ENCODE peak calls at places on chromosomes 4 and X, in nine cellular contexts. K is cardiac fibroblast; X is CD4-positive, alpha-beta T cell; F is GM13976; B is GM10248; Z is gastrocnemius medialis; I is fibroblast of lung; V is CD8-positive, alpha-beta T cell; W is uterus. H is an unnamed sample.

GRCh38 chr4:8600266-8600665 is 7.7 kb downstream of the CPZ start:
- DNase-seq in V (no peak), K (no peak), F (no peak), B (no peak), W (no peak), Z (no peak), I (no peak), X (no peak), H (no peak)

GRCh38 chr4:146957252-146957651 is 11.6 kb upstream of the TTC29 start:
- DNase-seq in W (no peak), K (peak), F (no peak), B (no peak), Z (no peak), X (no peak), I (peak), V (no peak), H (no peak)

GRCh38 chrX:24506082-24506481 is 41.0 kb downstream of the PDK3 start:
- DNase-seq in F (peak), X (no peak), W (no peak), K (peak), I (peak), B (no peak), V (no peak), Z (no peak), H (no peak)

GRCh38 chrX:153564047-153564606 is 34.8 kb downstream of the CCNQ start:
- DNase-seq in K (peak), F (no peak), I (no peak), Z (peak), W (no peak), B (no peak), X (no peak), V (no peak), H (no peak)

GRCh38 chr4:175996231-175996630 is 69.4 kb upstream of the WDR17 start:
- DNase-seq in K (no peak), W (no peak), F (no peak), V (no peak), B (no peak), I (no peak), X (no peak), Z (no peak), H (no peak)

GRCh38 chrX:148363836-148364235 is 136.6 kb upstream of the AFF2 start:
- DNase-seq in X (no peak), Z (no peak), V (no peak), B (no peak), W (no peak), F (no peak), K (no peak), I (no peak), H (no peak)

GRCh38 chr4:26822546-26822945 is 38.1 kb upstream of the STIM2 start:
- DNase-seq in Z (no peak), K (no peak), F (no peak), X (no peak), V (no peak), B (peak), I (no peak), W (no peak), H (no peak)

GRCh38 chrX:81257817-81258216 is 55.9 kb downstream of the SH3BGRL start:
- DNase-seq in W (no peak), X (no peak), I (no peak), V (no peak), F (no peak), K (no peak), B (no peak), Z (no peak), H (no peak)

GRCh38 chr4:17662694-17663093 is 48.3 kb downstream of the MED28 start:
- DNase-seq in Z (no peak), V (no peak), F (no peak), W (no peak), I (peak), X (no peak), K (peak), B (peak), H (no peak)

GRCh38 chrX:10064736-10065135 is 92.0 kb upstream of the CLCN4 start:
- DNase-seq in F (no peak), X (no peak), I (no peak), W (no peak), Z (no peak), B (no peak), K (no peak), V (no peak), H (no peak)

GRCh38 chr4:6403400-6403685 is 69.1 kb downstream of the PPP2R2C start:
- DNase-seq in I (no peak), V (no peak), W (no peak), F (no peak), X (no peak), B (no peak), Z (no peak), K (no peak), H (no peak)

GRCh38 chr4:2515835-2516550 is 20.5 kb upstream of the FAM193A start:
- DNase-seq in B (no peak), K (no peak), F (no peak), X (no peak), Z (peak), V (no peak), I (no peak), W (no peak), H (no peak)

GRCh38 chrX:17323397-17323796 is 51.6 kb upstream of the NHS start:
- DNase-seq in B (no peak), I (no peak), Z (no peak), K (no peak), X (no peak), V (no peak), F (no peak), W (no peak), H (no peak)

GRCh38 chr4:86058621-86059020 is 301.2 kb downstream of the MAPK10 start:
- DNase-seq in X (no peak), W (no peak), Z (no peak), F (no peak), V (no peak), B (no peak), I (no peak), K (no peak), H (no peak)

GRCh38 chrX:152896450-152896849 is 1.4 kb upstream of the ZNF185 start:
- DNase-seq in W (no peak), B (no peak), V (no peak), K (peak), I (peak), F (no peak), Z (no peak), X (no peak), H (no peak)

GRCh38 chrX:17553451-17553850 is 178.5 kb downstream of the NHS start:
- DNase-seq in F (no peak), Z (no peak), W (no peak), X (no peak), K (peak), I (peak), V (peak), B (no peak), H (no peak)

GRCh38 chr4:95506264-95506663 is 42.5 kb downstream of the UNC5C start:
- DNase-seq in V (no peak), B (no peak), K (peak), Z (no peak), X (no peak), F (no peak), W (no peak), I (peak), H (no peak)

GRCh38 chrX:106286053-106286650 is 118.0 kb downstream of the PWWP3B start:
- DNase-seq in K (peak), F (no peak), W (no peak), X (no peak), V (no peak), B (no peak), I (peak), Z (no peak), H (no peak)

GRCh38 chrX:15617111-15617510 is 16.4 kb upstream of the ACE2 start:
- DNase-seq in K (peak), I (no peak), W (no peak), F (no peak), B (no peak), X (no peak), V (no peak), Z (no peak), H (no peak)

GRCh38 chr4:133154725-133155124 is 5.6 kb downstream of the PCDH10 start:
- DNase-seq in Z (no peak), K (peak), B (peak), W (no peak), X (no peak), I (peak), V (no peak), F (peak), H (no peak)

GRCh38 chr4:185508162-185508561 is 27.1 kb downstream of the PDLIM3 start:
- DNase-seq in W (no peak), V (no peak), F (no peak), I (no peak), B (no peak), Z (no peak), K (no peak), X (no peak), H (no peak)

GRCh38 chr4:123559955-123560669 is 163.5 kb downstream of the SPRY1 start:
- DNase-seq in Z (no peak), K (peak), X (no peak), V (no peak), F (no peak), B (no peak), I (peak), W (no peak), H (no peak)

DNA sequence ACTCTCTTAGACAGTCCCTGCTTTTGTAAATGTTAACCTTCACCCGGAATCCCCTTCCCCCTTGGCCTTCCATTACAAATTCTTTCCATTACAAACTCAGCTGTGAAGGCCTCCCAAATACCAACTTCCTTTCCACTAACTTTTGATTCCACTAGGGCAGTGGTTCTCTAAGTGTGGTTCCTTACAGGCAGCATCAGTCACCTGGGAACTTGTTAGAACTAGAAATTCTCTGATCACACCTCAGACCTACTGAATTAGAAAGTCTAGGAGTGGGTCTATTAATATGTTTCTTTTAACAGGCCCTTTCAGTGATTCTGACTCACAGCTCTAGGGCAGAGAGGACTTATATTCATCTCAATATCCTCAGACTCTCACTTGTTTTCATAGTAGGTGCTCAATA is 19.0 kb upstream of the MRPL1 start:
- DNase-seq in K (no peak), W (no peak), Z (no peak), I (no peak), V (no peak), X (no peak), F (no peak), B (no peak), H (no peak)
- TF ChIP-seq CTCF in K (no peak), W (no peak), Z (no peak), I (no peak), V (no peak), X (no peak), F (no peak), B (no peak), H (no peak)

DNA sequence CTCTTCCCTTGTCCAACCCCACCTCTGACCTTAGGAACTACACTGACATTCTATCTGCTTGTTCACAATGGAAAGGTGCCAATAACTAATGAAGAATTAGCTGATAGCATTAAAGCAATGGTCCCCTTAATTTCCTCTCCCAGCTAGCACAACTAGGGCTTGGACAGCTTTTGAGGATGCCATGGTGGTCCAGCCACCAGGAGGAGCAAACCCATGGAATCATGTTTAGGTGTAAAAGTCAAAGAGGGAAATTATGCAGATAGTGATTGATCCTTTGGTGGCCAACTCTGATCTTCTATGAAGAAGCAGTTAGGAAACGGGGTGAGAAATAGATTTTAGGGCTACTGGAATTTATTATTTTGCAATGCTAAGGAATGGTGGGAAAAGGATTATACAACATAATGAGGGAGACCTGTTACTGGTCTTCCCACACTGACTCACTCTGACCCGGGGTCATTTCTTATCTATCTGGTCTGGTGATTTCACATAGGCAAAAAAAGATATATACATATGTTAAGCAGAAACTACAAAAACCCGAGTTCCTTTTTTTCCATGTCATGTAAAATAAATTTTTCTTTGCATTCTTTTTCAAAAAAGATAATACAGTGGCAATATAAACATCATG is 45.8 kb upstream of the FBXW7 start:
- DNase-seq in V (no peak), I (no peak), Z (no peak), W (no peak), B (no peak), F (no peak), K (no peak), X (no peak), H (no peak)
- TF ChIP-seq CTCF in V (no peak), I (no peak), Z (no peak), W (no peak), B (no peak), F (no peak), K (no peak), X (no peak), H (no peak)

GRCh38 chrX:7068939-7069367 is 78.6 kb upstream of the STS start:
- DNase-seq in X (peak), K (no peak), I (no peak), B (no peak), Z (no peak), W (no peak), F (no peak), V (no peak), H (no peak)
- TF ChIP-seq CTCF in X (peak), K (peak), I (no peak), B (peak), Z (no peak), W (no peak), F (peak), V (no peak), H (no peak)

GRCh38 chrX:137194164-137194563 is 160.4 kb upstream of the GPR101 start:
- DNase-seq in V (no peak), B (peak), Z (peak), W (no peak), K (peak), F (peak), X (no peak), I (no peak), H (no peak)
- TF ChIP-seq CTCF in V (no peak), B (peak), Z (no peak), W (no peak), K (peak), F (peak), X (peak), I (no peak), H (no peak)

GRCh38 chr4:140374130-140374477 is 658 bp downstream of the SCOC start:
- DNase-seq in W (no peak), Z (no peak), B (no peak), K (no peak), F (no peak), I (no peak), V (no peak), X (no peak), H (no peak)

GRCh38 chr4:140367738-140368137 is 5.7 kb upstream of the SCOC start:
- DNase-seq in W (no peak), I (peak), B (no peak), F (no peak), Z (no peak), V (no peak), X (no peak), K (peak), H (no peak)

GRCh38 chr4:140372607-140373327 is 679 bp upstream of the SCOC start:
- DNase-seq in Z (no peak), F (peak), B (peak), K (peak), V (no peak), I (peak), X (peak), W (no peak), H (no peak)

GRCh38 chr4:140368686-140369085 is 4.8 kb upstream of the SCOC start:
- DNase-seq in F (no peak), V (no peak), I (no peak), Z (no peak), W (no peak), X (no peak), B (no peak), K (no peak), H (no peak)

DNA sequence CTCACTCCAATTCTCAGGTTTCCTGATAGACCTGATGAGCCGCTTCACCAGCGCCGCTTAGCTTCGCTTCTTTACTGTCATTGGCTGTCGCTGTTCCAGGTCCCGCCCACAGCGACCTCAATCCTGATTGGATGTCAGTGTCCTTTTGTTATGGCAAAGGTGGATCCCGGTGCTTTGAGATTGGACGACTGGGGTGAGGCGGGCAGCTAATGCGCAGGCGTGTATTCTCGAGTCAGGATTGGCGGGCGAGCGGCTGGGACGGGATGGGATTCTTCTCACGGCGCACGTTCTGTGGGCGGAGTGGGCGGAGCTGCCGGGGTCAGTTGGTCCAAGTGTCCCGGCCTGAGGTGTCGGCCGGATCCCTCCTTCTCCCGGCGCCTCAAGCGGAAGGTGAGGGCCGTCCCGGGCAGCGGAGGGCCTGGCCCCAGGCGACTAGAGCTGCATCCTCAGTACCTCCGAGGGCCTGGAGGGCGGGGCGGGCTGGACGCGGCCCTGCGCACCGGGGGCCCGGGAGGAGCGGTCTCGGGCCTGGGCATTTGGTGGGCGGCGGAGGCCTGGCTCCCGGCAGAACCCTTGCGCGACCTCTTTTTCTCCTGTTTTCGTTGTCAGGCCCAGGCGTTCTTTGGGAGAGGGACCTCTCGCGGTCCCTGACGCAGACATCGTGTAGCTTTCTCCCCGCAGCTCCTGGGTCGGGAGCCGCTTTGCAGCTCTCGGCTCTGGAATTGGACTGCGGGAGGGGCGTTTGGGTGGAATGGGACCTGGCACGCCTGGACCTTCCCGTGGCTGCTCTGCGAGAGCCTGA is at the start of gene SCOC:
- DNase-seq in V (peak), W (peak), F (peak), I (peak), B (peak), K (peak), X (peak), Z (peak), H (peak)
- TF ChIP-seq CTCF in V (no peak), W (no peak), F (no peak), I (no peak), B (no peak), K (no peak), X (no peak), Z (no peak), H (no peak)

GRCh38 chr4:184310171-184310567 is 92.5 kb upstream of the ENPP6 start:
- DNase-seq in X (peak), B (peak), K (peak), F (peak), I (no peak), V (peak), W (no peak), Z (peak), H (no peak)
- TF ChIP-seq CTCF in X (no peak), B (peak), K (peak), F (peak), I (no peak), V (no peak), W (no peak), Z (peak), H (no peak)

DNA sequence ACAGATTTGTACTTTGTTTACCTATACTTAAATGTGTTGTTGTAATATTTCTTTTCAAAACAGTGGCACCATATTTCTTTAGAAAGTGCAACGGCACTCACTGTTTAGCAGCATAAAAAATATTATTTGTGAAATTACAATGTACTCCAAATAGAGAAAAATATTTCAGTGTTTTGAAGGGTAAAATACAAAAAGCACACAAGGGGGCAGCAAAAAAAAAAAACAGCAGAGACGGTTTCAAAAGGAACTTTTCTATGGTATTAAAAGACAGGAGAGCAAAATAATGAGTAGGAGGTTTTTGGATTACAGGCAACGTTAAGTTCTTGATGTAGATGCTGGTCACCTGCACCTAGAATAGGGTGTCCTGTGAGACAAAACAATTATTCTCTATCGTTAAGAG is 2.0 kb downstream of the NUDT11 start:
- DNase-seq in W (no peak), K (peak), B (no peak), X (no peak), Z (no peak), F (no peak), V (no peak), I (no peak), H (no peak)
- TF ChIP-seq CTCF in W (no peak), K (no peak), B (peak), X (no peak), Z (no peak), F (no peak), V (no peak), I (no peak), H (no peak)

H was measured in activated B cell treated with CpG ODN at 0.5 μM for 24 hours.